ENCODE peak calls at places on chromosomes 13 and 19, in nine cellular contexts. H is heart right ventricle; N is CD4-positive, CD25-positive, alpha-beta regulatory T cell; W is body of pancreas; R is ovary; C is thoracic aorta; B is fibroblast of lung; J is right cardiac atrium; S is WERI-Rb-1. D is an unnamed sample.

GRCh38 chr19:54923276-54923675 is 17.3 kb downstream of the NCR1 start:
- DNase-seq in H (no peak), N (no peak), W (no peak), R (no peak), C (no peak), B (no peak), J (no peak), S (no peak), D (no peak)

GRCh38 chr13:40667622-40667978 is 1.2 kb upstream of the FOXO1 start:
- DNase-seq in H (peak), N (no peak), W (no peak), R (peak), C (no peak), B (no peak), J (peak), S (no peak), D (no peak)

GRCh38 chr19:577439-578392 is 5.3 kb downstream of the BSG start:
- DNase-seq in H (no peak), N (no peak), W (no peak), R (no peak), C (no peak), B (no peak), J (no peak), S (no peak), D (peak)

GRCh38 chr13:52827839-52828238 is 20.6 kb downstream of the PCDH8 start:
- DNase-seq in H (no peak), N (no peak), W (no peak), R (no peak), C (no peak), B (no peak), J (no peak), S (no peak), D (no peak)

GRCh38 chr19:23795462-23795861 is 36.8 kb upstream of the ZNF681 start:
- DNase-seq in H (no peak), N (no peak), W (no peak), R (no peak), C (no peak), B (no peak), J (no peak), S (no peak), D (no peak)

GRCh38 chr13:67148219-67148583 is 81.9 kb downstream of the PCDH9 start:
- DNase-seq in H (no peak), N (no peak), W (no peak), R (no peak), C (no peak), B (peak), J (no peak), S (no peak), D (no peak)

GRCh38 chr19:1470864-1471513 is 8.0 kb downstream of the C19orf25 start:
- DNase-seq in H (no peak), N (no peak), W (peak), R (no peak), C (no peak), B (no peak), J (no peak), S (peak), D (no peak)

GRCh38 chr13:44498969-44499368 is 77.2 kb downstream of the TSC22D1 start:
- DNase-seq in H (no peak), N (no peak), W (peak), R (no peak), C (no peak), B (no peak), J (no peak), S (no peak), D (no peak)

GRCh38 chr13:109093988-109094387 is 464.6 kb downstream of the MYO16 start:
- DNase-seq in H (no peak), N (no peak), W (no peak), R (no peak), C (no peak), B (no peak), J (no peak), S (no peak), D (no peak)

GRCh38 chr19:5477451-5478215 is 22.4 kb downstream of the ZNRF4 start:
- DNase-seq in H (no peak), N (no peak), W (no peak), R (no peak), C (no peak), B (no peak), J (no peak), S (no peak), D (no peak)

GRCh38 chr19:38433268-38433733 is at the start of gene RYR1:
- DNase-seq in H (peak), N (peak), W (peak), R (no peak), C (no peak), B (peak), J (peak), S (no peak), D (peak)

GRCh38 chr13:73106513-73107214 is 47.9 kb downstream of the KLF5 start:
- DNase-seq in H (no peak), N (no peak), W (peak), R (no peak), C (no peak), B (no peak), J (no peak), S (no peak), D (no peak)

GRCh38 chr19:45245334-45245787 is at the start of gene EXOC3L2:
- DNase-seq in H (peak), N (no peak), W (no peak), R (no peak), C (no peak), B (no peak), J (peak), S (no peak), D (peak)

GRCh38 chr13:48492123-48493075 is 40.5 kb downstream of the RCBTB2 start:
- DNase-seq in H (peak), N (peak), W (peak), R (peak), C (no peak), B (no peak), J (peak), S (no peak), D (peak)

GRCh38 chr13:101624981-101625380 is 172.5 kb downstream of the ITGBL1 start:
- DNase-seq in H (no peak), N (no peak), W (no peak), R (no peak), C (no peak), B (no peak), J (no peak), S (no peak), D (no peak)

GRCh38 chr13:92590503-92590908 is 636.1 kb upstream of the GPC6 start:
- DNase-seq in H (no peak), N (no peak), W (no peak), R (no peak), C (no peak), B (peak), J (no peak), S (no peak), D (no peak)

GRCh38 chr19:17052439-17052838 is 22.8 kb downstream of the HAUS8 start:
- DNase-seq in H (peak), N (peak), W (peak), R (peak), C (no peak), B (peak), J (no peak), S (peak), D (no peak)

GRCh38 chr13:72437458-72437857 is 290.0 kb downstream of the MZT1 start:
- DNase-seq in H (no peak), N (no peak), W (no peak), R (no peak), C (no peak), B (peak), J (no peak), S (no peak), D (no peak)

GRCh38 chr19:16449330-16449961 is 22.3 kb downstream of the EPS15L1 start:
- DNase-seq in H (no peak), N (peak), W (no peak), R (no peak), C (no peak), B (peak), J (no peak), S (no peak), D (no peak)

GRCh38 chr19:39445258-39446071 is at the start of gene SUPT5H:
- DNase-seq in H (peak), N (peak), W (peak), R (peak), C (peak), B (peak), J (peak), S (peak), D (peak)

GRCh38 chr13:89514534-89515312 is 1832.8 kb upstream of the MIR17HG start:
- DNase-seq in H (peak), N (no peak), W (peak), R (no peak), C (no peak), B (peak), J (no peak), S (peak), D (peak)

GRCh38 chr13:47564041-47564440 is 437.0 kb downstream of the SUCLA2 start:
- DNase-seq in H (no peak), N (no peak), W (no peak), R (no peak), C (no peak), B (no peak), J (no peak), S (peak), D (no peak)

GRCh38 chr19:19911150-19911549 is 10.4 kb downstream of the ZNF93 start:
- DNase-seq in H (no peak), N (no peak), W (no peak), R (no peak), C (no peak), B (peak), J (no peak), S (no peak), D (no peak)

GRCh38 chr13:80473695-80474094 is 132.8 kb upstream of the SPRY2 start:
- DNase-seq in H (no peak), N (no peak), W (no peak), R (no peak), C (no peak), B (peak), J (no peak), S (peak), D (peak)

GRCh38 chr19:48466571-48467325 is 2.4 kb upstream of the CYTH2 start:
- DNase-seq in H (no peak), N (no peak), W (no peak), R (no peak), C (no peak), B (peak), J (no peak), S (peak), D (no peak)

GRCh38 chr19:48474084-48474592 is 5.0 kb downstream of the CYTH2 start:
- DNase-seq in H (no peak), N (no peak), W (no peak), R (no peak), C (no peak), B (no peak), J (no peak), S (no peak), D (no peak)

GRCh38 chr13:99258210-99258860 is at the start of gene GPR18:
- DNase-seq in H (no peak), N (peak), W (no peak), R (no peak), C (no peak), B (no peak), J (no peak), S (no peak), D (no peak)

GRCh38 chr13:51364404-51365008 is 25.0 kb downstream of the SERPINE3 start:
- DNase-seq in H (no peak), N (no peak), W (no peak), R (no peak), C (no peak), B (peak), J (no peak), S (no peak), D (no peak)

GRCh38 chr19:10899171-10899653 is 27.9 kb downstream of the CARM1 start:
- DNase-seq in H (peak), N (no peak), W (peak), R (no peak), C (no peak), B (no peak), J (peak), S (no peak), D (peak)

GRCh38 chr19:46967578-46968018 is 52.0 kb upstream of the NPAS1 start:
- DNase-seq in H (peak), N (peak), W (no peak), R (no peak), C (no peak), B (no peak), J (peak), S (no peak), D (peak)

GRCh38 chr19:10817291-10818038 is 18.5 kb downstream of the TMED1 start:
- DNase-seq in H (peak), N (no peak), W (peak), R (peak), C (peak), B (peak), J (peak), S (no peak), D (no peak)

GRCh38 chr19:49939721-49940481 is 10.6 kb upstream of the NUP62 start:
- DNase-seq in H (no peak), N (no peak), W (no peak), R (no peak), C (no peak), B (no peak), J (no peak), S (no peak), D (no peak)

GRCh38 chr19:6018786-6019185 is 40.8 kb upstream of the RANBP3 start:
- DNase-seq in H (no peak), N (no peak), W (no peak), R (no peak), C (no peak), B (no peak), J (no peak), S (peak), D (no peak)

GRCh38 chr19:41696402-41697197 is 8.5 kb upstream of the CEACAM7 start:
- DNase-seq in H (no peak), N (no peak), W (no peak), R (no peak), C (no peak), B (no peak), J (no peak), S (no peak), D (peak)

GRCh38 chr19:18191640-18192062 is 1.4 kb upstream of the MPV17L2 start:
- DNase-seq in H (no peak), N (no peak), W (no peak), R (no peak), C (no peak), B (no peak), J (no peak), S (peak), D (no peak)

GRCh38 chr13:82751221-82751620 is 1131.1 kb downstream of the SLITRK1 start:
- DNase-seq in H (no peak), N (no peak), W (no peak), R (no peak), C (no peak), B (no peak), J (no peak), S (no peak), D (no peak)
- H3K4me3 ChIP-seq in H (no peak), N (no peak), W (no peak), R (no peak), C (no peak), B (no peak), J (no peak), S (no peak), D (no peak)

DNA sequence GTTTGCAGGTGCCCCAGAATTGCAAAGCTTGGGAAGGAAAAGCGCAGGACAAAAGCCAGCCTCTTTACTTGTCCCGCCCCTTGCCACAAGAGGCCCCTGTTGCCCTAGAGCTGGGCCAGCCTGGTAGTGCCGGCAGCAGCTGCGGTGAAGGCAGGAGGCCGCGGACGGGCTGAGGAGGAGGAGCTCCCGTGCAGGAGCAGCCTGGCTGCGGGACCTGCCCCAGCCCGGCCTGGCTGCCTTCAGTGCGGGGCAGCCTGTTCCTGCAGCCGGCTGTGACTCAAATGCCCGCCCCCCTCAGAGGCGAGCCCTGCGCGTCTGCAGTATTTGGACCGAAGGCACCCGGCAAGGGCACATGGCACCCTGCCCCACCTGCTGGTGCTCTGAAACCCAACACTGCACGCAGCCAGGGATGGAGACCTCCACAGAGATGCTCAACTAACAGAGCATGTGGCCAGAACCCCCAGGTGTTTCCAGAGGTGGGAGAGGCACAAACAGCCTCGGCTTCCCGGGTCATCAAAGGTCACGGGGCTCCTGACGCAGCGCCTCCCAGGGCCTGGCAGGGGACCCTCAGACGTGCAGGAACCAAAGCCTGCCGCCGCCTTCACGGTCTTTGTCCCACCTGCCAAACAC is 29.7 kb downstream of the NAXD start:
- DNase-seq in H (peak), N (peak), W (peak), R (no peak), C (no peak), B (peak), J (peak), S (no peak), D (peak)
- H3K27ac ChIP-seq in H (no peak), N (no peak), W (no peak), R (no peak), C (no peak), B (no peak), J (no peak), S (no peak), D (peak)

GRCh38 chr13:20901668-20902437 is 693 bp downstream of the XPO4 start:
- DNase-seq in H (peak), N (no peak), W (peak), R (peak), C (no peak), B (peak), J (peak), S (peak), D (peak)

GRCh38 chr13:20904908-20905307 is 2.4 kb upstream of the XPO4 start:
- DNase-seq in H (no peak), N (no peak), W (no peak), R (no peak), C (no peak), B (no peak), J (no peak), S (no peak), D (no peak)

GRCh38 chr13:20903164-20903475 is 574 bp upstream of the XPO4 start:
- DNase-seq in H (no peak), N (no peak), W (no peak), R (no peak), C (no peak), B (no peak), J (no peak), S (no peak), D (no peak)

DNA sequence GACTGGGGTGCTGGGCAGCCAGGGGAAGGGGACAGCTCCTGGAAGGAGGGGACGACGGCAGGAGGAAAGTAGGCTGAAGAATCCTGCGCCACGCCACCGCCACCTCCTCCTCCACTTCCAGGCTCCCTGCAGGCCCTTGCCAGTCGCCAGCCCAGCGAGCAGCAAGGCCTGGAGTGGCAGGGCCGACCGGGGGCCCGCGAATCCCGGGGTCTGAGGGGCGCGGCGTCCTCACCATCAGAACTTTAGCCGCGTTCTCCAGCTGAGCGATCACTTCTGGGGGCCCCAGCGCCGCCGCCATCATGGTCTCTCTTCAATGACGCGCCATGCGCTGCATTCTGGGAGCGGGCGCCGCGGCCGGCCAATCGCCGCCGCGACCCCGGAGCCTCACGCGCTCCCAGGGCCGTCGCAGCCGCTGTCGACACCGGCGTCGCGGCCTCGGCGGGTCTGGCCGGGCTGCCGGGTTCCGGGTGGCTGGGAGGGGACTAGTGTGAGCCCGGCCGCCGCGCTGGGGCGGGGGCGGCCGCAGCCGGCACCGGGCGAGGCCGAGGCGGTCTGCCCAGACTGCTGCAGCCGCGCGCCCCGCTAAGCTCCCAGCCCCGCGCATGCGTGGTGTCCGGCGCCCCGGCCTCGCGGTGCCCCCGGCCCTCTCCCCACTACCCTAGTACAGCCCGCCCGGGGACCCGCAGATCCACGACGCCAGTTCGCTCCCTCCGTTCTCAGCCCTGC is at the start of gene XPO4:
- DNase-seq in H (peak), N (peak), W (peak), R (peak), C (peak), B (peak), J (peak), S (peak), D (peak)
- H3K4me3 ChIP-seq in H (peak), N (peak), W (peak), R (peak), C (peak), B (peak), J (peak), S (peak), D (peak)

DNA sequence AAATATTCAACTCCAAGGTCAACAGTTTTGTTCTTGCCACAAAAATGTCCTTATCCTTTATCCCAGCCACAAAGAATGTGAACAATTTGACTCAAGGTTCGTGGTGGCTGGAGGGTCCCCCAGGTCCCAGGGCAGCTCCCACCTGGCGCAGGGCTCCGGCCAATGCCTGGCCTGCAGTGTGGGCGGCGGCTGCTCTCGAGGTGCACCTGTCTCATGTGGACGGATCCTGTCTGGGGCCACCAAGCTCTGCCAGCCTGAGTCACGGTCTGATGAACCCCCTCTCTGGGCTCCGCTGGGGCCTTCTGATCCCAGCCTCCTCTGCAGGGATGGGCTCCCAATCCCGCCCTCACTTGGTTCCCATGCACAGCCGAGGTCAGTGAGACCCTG is 49.4 kb downstream of the GAS6 start:
- DNase-seq in H (no peak), N (no peak), W (peak), R (no peak), C (no peak), B (peak), J (peak), S (no peak), D (no peak)
- H3K27ac ChIP-seq in H (no peak), N (no peak), W (peak), R (no peak), C (peak), B (no peak), J (no peak), S (no peak), D (no peak)

DNA sequence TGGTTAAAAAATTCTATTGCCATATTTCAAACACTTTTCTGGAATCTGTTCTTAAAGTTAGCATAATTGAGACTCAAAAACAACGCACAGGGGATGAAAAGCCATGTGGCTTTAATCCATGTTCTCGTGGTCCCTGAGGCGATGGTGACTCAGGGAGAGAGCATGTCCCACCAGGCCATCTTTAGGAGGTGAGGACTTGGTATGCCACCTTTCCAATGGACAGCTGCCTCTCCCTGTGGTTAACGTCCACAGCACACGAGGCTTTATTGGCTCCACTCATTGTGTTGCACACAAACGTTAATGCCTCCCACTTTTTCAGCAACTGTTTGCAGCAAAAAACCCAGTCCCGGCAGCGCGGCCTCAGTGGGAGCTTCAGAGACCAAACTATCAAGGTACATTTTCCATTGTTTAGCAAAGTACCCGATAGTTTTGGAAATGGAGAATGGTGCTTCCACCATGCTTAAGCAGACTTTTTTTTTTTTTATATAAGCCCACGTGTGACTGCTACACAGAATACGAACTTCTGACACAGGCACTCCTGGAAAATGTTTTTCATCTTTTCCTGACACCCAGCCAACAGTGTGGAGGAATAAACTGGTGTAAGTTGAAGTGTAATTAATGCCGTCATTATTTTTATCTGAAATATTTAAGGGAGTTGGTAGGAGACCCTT is 51.2 kb downstream of the EFNB2 start:
- DNase-seq in H (no peak), N (no peak), W (no peak), R (peak), C (no peak), B (peak), J (no peak), S (no peak), D (no peak)
- H3K4me3 ChIP-seq in H (peak), N (no peak), W (no peak), R (peak), C (peak), B (peak), J (peak), S (no peak), D (no peak)

GRCh38 chr13:106736941-106737340 is 169.0 kb upstream of the ARGLU1 start:
- DNase-seq in H (no peak), N (no peak), W (no peak), R (no peak), C (no peak), B (no peak), J (no peak), S (no peak), D (no peak)

GRCh38 chr13:106734185-106734584 is 166.2 kb upstream of the ARGLU1 start:
- DNase-seq in H (no peak), N (no peak), W (no peak), R (no peak), C (no peak), B (no peak), J (no peak), S (no peak), D (no peak)

GRCh38 chr13:106738279-106738678 is 170.3 kb upstream of the ARGLU1 start:
- DNase-seq in H (no peak), N (no peak), W (no peak), R (no peak), C (no peak), B (no peak), J (no peak), S (peak), D (no peak)
- H3K27ac ChIP-seq in H (no peak), N (no peak), W (no peak), R (no peak), C (no peak), B (no peak), J (no peak), S (no peak), D (no peak)